ENCODE peak calls at places on chromosomes 2 and 18, in seven cellular contexts. D is Peyer's patch, B is GM12865, U is heart left ventricle, L is ovary, O is tibial nerve, M is left ventricle myocardium inferior. J is an unnamed sample.

GRCh38 chr18:46034230-46034629 is 37.8 kb downstream of the PSTPIP2 start:
- DNase-seq in U (no peak), L (no peak), O (no peak), M (no peak), B (no peak), D (no peak), J (no peak)

GRCh38 chr2:21165350-21165749 is 41.6 kb downstream of the TDRD15 start:
- DNase-seq in O (no peak), M (no peak), L (no peak), D (no peak), U (no peak), B (no peak), J (no peak)

GRCh38 chr2:230640540-230641011 is 72.1 kb upstream of the CAB39 start:
- DNase-seq in B (no peak), O (no peak), U (no peak), M (no peak), L (no peak), D (no peak), J (no peak)

GRCh38 chr2:175207741-175208438 is 26.4 kb upstream of the ATP5MC3 start:
- DNase-seq in M (peak), B (no peak), L (no peak), U (peak), D (no peak), O (no peak), J (no peak)

GRCh38 chr2:152347076-152347475 is 12.1 kb downstream of the FMNL2 start:
- DNase-seq in U (no peak), L (no peak), B (no peak), O (no peak), M (no peak), D (no peak), J (no peak)

GRCh38 chr2:13597176-13597575 is 880.4 kb downstream of the TRIB2 start:
- DNase-seq in D (no peak), O (no peak), B (no peak), M (no peak), L (no peak), U (no peak), J (no peak)

GRCh38 chr18:12839057-12839525 is 44.9 kb downstream of the PTPN2 start:
- DNase-seq in O (no peak), M (no peak), U (no peak), D (no peak), B (peak), L (no peak), J (no peak)

GRCh38 chr2:170022692-170023091 is 155.3 kb upstream of the MYO3B start:
- DNase-seq in D (no peak), L (no peak), B (no peak), O (no peak), M (no peak), U (no peak), J (peak)

GRCh38 chr2:67145851-67146250 is 251.3 kb upstream of the ETAA1 start:
- DNase-seq in O (no peak), M (no peak), B (no peak), D (no peak), L (no peak), U (no peak), J (no peak)

GRCh38 chr2:195407782-195408181 is 249.2 kb upstream of the SLC39A10 start:
- DNase-seq in M (no peak), L (no peak), D (no peak), U (no peak), O (no peak), B (no peak), J (no peak)

GRCh38 chr2:63379438-63379837 is 208.8 kb downstream of the WDPCP start:
- DNase-seq in O (no peak), M (no peak), D (no peak), U (no peak), L (no peak), B (no peak), J (no peak)

GRCh38 chr18:59700535-59700967 is 3.3 kb upstream of the CCBE1 start:
- DNase-seq in D (no peak), U (no peak), O (no peak), M (no peak), B (no peak), L (no peak), J (no peak)

GRCh38 chr2:206442854-206443734 is at the start of gene ADAM23:
- DNase-seq in U (peak), D (no peak), L (peak), B (peak), O (no peak), M (peak), J (no peak)

GRCh38 chr2:4408311-4408710 is 704.9 kb downstream of the DCDC2C start:
- DNase-seq in M (no peak), O (no peak), L (no peak), B (no peak), D (no peak), U (no peak), J (no peak)

GRCh38 chr2:47072728-47073191 is 82.3 kb downstream of the STPG4 start:
- DNase-seq in U (no peak), O (peak), L (peak), M (peak), D (no peak), B (peak), J (no peak)

GRCh38 chr2:177161741-177162440 is 50.7 kb upstream of the HNRNPA3 start:
- DNase-seq in O (peak), M (no peak), B (peak), D (no peak), L (no peak), U (no peak), J (no peak)

DNA sequence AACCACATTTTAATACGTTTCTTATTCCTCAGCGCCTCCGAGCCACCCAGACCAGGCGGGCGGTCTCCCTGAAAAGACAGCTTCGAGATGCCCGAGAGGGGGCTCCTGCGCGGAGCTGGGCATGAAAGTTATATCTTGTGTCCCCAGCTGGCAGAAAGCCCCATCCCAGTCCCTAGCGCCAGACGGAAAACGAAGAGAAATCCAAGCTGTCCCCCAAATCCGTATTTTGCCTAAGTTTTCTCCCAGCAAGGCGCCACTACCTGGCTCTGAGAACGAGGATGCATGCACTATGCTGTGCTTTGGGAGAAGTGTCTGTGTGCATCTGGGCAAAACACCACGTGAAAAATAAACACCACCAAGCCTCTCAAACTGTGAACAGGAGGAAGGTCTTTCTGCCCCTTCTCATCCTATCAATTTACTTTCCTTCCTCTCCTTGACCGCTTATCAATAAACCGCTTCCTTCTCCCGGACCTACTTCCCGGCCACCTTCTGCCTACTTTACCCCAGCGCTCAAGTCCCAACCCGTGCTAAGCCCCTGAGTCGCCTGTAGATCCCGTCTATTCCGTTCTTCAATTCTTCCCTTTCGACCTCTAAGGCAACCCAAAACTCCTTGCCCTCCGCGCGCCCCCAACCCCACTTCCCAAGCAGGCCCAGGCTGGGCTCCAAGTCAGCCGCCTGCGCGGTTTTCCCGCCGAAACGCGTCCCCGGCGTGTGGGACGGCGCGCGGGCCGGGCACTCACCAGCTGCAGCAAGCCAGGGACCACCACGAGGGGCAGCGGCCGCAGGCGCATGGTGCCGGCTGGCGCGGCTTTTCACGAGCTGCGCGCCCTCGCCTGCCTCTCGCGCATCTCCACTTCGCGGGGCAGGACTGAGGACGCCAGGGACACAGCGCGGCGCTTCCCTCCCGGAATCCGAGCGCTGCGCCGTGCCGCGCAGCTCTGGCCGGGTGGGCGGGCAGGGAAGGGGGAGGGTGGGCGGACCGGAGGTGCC is at the start of gene NXPH2:
- DNase-seq in M (no peak), L (no peak), D (no peak), U (peak), O (no peak), B (no peak), J (no peak)
- H3K4me3 ChIP-seq in M (peak), L (peak), D (no peak), U (peak), O (no peak), B (no peak), J (no peak)

DNA sequence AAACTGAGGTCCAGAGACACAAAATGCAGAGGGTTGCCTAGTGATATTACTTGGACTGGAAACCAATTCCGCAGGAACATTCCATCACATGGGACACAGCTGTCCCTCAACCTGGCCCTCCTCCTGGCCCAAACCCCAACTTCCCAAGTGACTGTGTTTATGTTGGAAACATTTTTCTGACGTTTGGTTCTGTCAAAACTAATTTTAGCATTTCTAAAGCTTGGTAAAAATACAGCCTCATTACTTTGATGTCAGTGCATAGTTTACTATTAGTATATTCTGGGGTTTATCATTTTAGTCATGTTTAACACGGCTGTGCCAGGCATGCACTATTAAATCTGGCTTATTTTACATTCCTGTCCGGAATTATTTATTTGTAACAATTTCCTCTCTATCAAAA is 69.9 kb downstream of the GLI2 start:
- DNase-seq in M (no peak), O (no peak), B (no peak), U (no peak), L (no peak), D (no peak), J (no peak)
- TF ChIP-seq CTCF in M (no peak), O (no peak), B (no peak), U (no peak), L (no peak), D (no peak), J (no peak)

DNA sequence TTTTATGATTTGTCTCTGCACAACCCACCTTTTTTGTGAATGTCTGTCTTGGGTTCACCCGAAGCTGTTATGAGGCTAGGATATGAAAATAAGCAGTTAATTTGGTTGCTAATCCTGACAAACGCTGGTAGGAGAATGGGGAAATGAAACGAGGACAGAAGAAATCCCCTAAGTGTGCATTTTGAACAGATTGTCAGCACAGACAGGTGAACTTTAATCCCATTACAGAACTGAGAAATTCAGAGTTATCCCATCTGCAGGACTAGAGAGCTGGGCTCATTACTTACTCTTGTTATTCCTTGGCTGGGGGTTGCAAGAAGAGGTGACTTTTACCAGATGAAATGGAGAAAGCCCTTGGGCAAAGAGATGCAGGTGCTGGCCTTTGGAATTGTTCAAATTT is 123.3 kb upstream of the NYAP2 start:
- DNase-seq in L (no peak), B (peak), D (no peak), O (no peak), U (no peak), M (no peak), J (no peak)
- H3K4me3 ChIP-seq in L (no peak), B (no peak), D (no peak), O (no peak), U (no peak), M (no peak), J (no peak)

GRCh38 chr2:157443795-157444642 is at the start of gene CYTIP:
- DNase-seq in U (peak), M (no peak), O (peak), D (no peak), L (no peak), B (peak), J (no peak)
- TF ChIP-seq CTCF in U (no peak), M (no peak), O (no peak), D (no peak), L (no peak), B (no peak), J (no peak)

GRCh38 chr2:98455494-98455976 is 10.9 kb downstream of the INPP4A start:
- DNase-seq in U (no peak), L (no peak), M (no peak), O (no peak), D (no peak), B (peak), J (no peak)

GRCh38 chr2:98454500-98455235 is 10.0 kb downstream of the INPP4A start:
- DNase-seq in M (no peak), U (no peak), D (no peak), L (no peak), O (no peak), B (peak), J (no peak)

GRCh38 chr2:98454073-98454472 is 9.4 kb downstream of the INPP4A start:
- DNase-seq in L (no peak), B (no peak), M (no peak), U (no peak), D (no peak), O (no peak), J (no peak)

GRCh38 chr2:98452396-98453027 is 7.9 kb downstream of the INPP4A start:
- DNase-seq in U (no peak), M (no peak), O (no peak), D (no peak), B (no peak), L (no peak), J (no peak)

GRCh38 chr2:98453531-98453930 is 8.9 kb downstream of the INPP4A start:
- DNase-seq in M (no peak), U (no peak), L (no peak), B (no peak), O (no peak), D (no peak), J (no peak)
- H3K4me3 ChIP-seq in M (no peak), U (no peak), L (no peak), B (no peak), O (no peak), D (no peak), J (no peak)

GRCh38 chr2:69741281-69742169 is at the start of gene ANXA4:
- DNase-seq in U (peak), B (peak), L (peak), D (peak), O (peak), M (peak), J (no peak)
- TF ChIP-seq CTCF in U (peak), B (peak), L (no peak), D (peak), O (peak), M (peak), J (peak)

GRCh38 chr18:9741821-9742541 is 33.9 kb downstream of the RAB31 start:
- DNase-seq in M (no peak), B (no peak), L (no peak), D (no peak), U (peak), O (no peak), J (no peak)
- H3K4me3 ChIP-seq in M (peak), B (no peak), L (no peak), D (no peak), U (peak), O (no peak), J (no peak)

GRCh38 chr2:54723300-54724149 is at the start of gene EML6:
- DNase-seq in B (peak), M (peak), D (peak), O (peak), L (peak), U (peak), J (peak)
- TF ChIP-seq CTCF in B (peak), M (peak), D (no peak), O (peak), L (peak), U (peak), J (peak)

J was measured in BJ.